ENCODE peak calls at places on chromosomes 6 and 20, in eight cellular contexts. H, K, X, L, Z, M, N and F are unnamed samples.

GRCh38 chr20:58160451-58161051 is 67.9 kb downstream of the ANKRD60 start:
- DNase-seq in H (no peak), K (no peak), X (no peak), L (no peak), Z (no peak), M (no peak), N (no peak), F (no peak)

GRCh38 chr6:437042-437402 is 45.5 kb downstream of the IRF4 start:
- DNase-seq in H (no peak), K (no peak), X (no peak), L (no peak), Z (no peak), M (no peak), N (no peak), F (no peak)

GRCh38 chr20:37901280-37901666 is 1.7 kb upstream of the VSTM2L start:
- DNase-seq in H (no peak), K (no peak), X (no peak), L (no peak), Z (no peak), M (no peak), N (no peak), F (no peak)

GRCh38 chr6:166257911-166258318 is 50.3 kb downstream of the PRR18 start:
- DNase-seq in H (no peak), K (no peak), X (no peak), L (no peak), Z (no peak), M (no peak), N (no peak), F (no peak)

GRCh38 chr6:32852018-32852843 is 1.3 kb downstream of the TAP1 start:
- DNase-seq in H (peak), K (peak), X (peak), L (no peak), Z (no peak), M (peak), N (no peak), F (no peak)

GRCh38 chr6:38387994-38388393 is 251.7 kb downstream of the BTBD9 start:
- DNase-seq in H (no peak), K (no peak), X (no peak), L (no peak), Z (no peak), M (no peak), N (no peak), F (no peak)

GRCh38 chr6:46895930-46896329 is 25.8 kb downstream of the ADGRF5 start:
- DNase-seq in H (no peak), K (no peak), X (no peak), L (no peak), Z (no peak), M (no peak), N (no peak), F (no peak)

GRCh38 chr20:16955971-16956370 is 207.8 kb downstream of the OTOR start:
- DNase-seq in H (no peak), K (no peak), X (no peak), L (no peak), Z (no peak), M (no peak), N (no peak), F (no peak)

GRCh38 chr6:105022416-105022815 is 65.5 kb downstream of the LIN28B start:
- DNase-seq in H (no peak), K (no peak), X (no peak), L (no peak), Z (no peak), M (no peak), N (no peak), F (no peak)

GRCh38 chr6:82372656-82373055 is 9.0 kb downstream of the TPBG start:
- DNase-seq in H (no peak), K (no peak), X (no peak), L (no peak), Z (no peak), M (no peak), N (no peak), F (no peak)

GRCh38 chr6:19554356-19555225 is 282.6 kb upstream of the ID4 start:
- DNase-seq in H (no peak), K (no peak), X (no peak), L (no peak), Z (no peak), M (no peak), N (no peak), F (peak)

GRCh38 chr20:24701027-24701426 is 231.6 kb downstream of the SYNDIG1 start:
- DNase-seq in H (no peak), K (no peak), X (no peak), L (no peak), Z (no peak), M (no peak), N (no peak), F (no peak)

GRCh38 chr6:47278545-47278944 is 31.2 kb downstream of the TNFRSF21 start:
- DNase-seq in H (no peak), K (no peak), X (no peak), L (no peak), Z (no peak), M (no peak), N (peak), F (no peak)

GRCh38 chr20:21632654-21633053 is 72.8 kb upstream of the PAX1 start:
- DNase-seq in H (no peak), K (no peak), X (no peak), L (no peak), Z (no peak), M (no peak), N (no peak), F (no peak)

GRCh38 chr20:40562031-40562430 is 127.0 kb downstream of the MAFB start:
- DNase-seq in H (no peak), K (peak), X (no peak), L (no peak), Z (no peak), M (peak), N (no peak), F (no peak)

GRCh38 chr20:58308680-58309527 is 611 bp upstream of the RAB22A start:
- DNase-seq in H (peak), K (peak), X (peak), L (peak), Z (peak), M (peak), N (no peak), F (no peak)

GRCh38 chr6:48476257-48476656 is 365.3 kb upstream of the PTCHD4 start:
- DNase-seq in H (no peak), K (no peak), X (no peak), L (no peak), Z (no peak), M (peak), N (peak), F (no peak)

GRCh38 chr6:160978141-160978926 is 13.2 kb upstream of the MAP3K4 start:
- DNase-seq in H (no peak), K (peak), X (no peak), L (no peak), Z (no peak), M (no peak), N (no peak), F (no peak)

GRCh38 chr6:41736207-41736710 is 851 bp upstream of the TFEB start:
- DNase-seq in H (no peak), K (no peak), X (no peak), L (no peak), Z (no peak), M (no peak), N (no peak), F (no peak)

GRCh38 chr6:30443657-30444450 is 45.5 kb upstream of the HLA-E start:
- DNase-seq in H (no peak), K (peak), X (no peak), L (no peak), Z (no peak), M (no peak), N (no peak), F (no peak)

GRCh38 chr6:148518371-148519156 is 175.9 kb downstream of the SASH1 start:
- DNase-seq in H (no peak), K (no peak), X (no peak), L (no peak), Z (no peak), M (peak), N (no peak), F (no peak)

GRCh38 chr6:35016417-35017221 is 124.5 kb downstream of the TCP11 start:
- DNase-seq in H (no peak), K (no peak), X (no peak), L (no peak), Z (no peak), M (no peak), N (no peak), F (no peak)

GRCh38 chr6:15588966-15589634 is 73.7 kb downstream of the DTNBP1 start:
- DNase-seq in H (peak), K (no peak), X (no peak), L (no peak), Z (no peak), M (no peak), N (peak), F (no peak)

GRCh38 chr6:21831531-21832291 is 238.2 kb downstream of the SOX4 start:
- DNase-seq in H (no peak), K (no peak), X (no peak), L (no peak), Z (no peak), M (no peak), N (peak), F (no peak)

GRCh38 chr6:152471459-152472070 is 165.6 kb downstream of the SYNE1 start:
- DNase-seq in H (no peak), K (no peak), X (no peak), L (no peak), Z (no peak), M (no peak), N (peak), F (peak)

GRCh38 chr6:26016326-26017275 is 54.0 kb downstream of the TRIM38 start:
- DNase-seq in H (no peak), K (no peak), X (no peak), L (no peak), Z (no peak), M (no peak), N (no peak), F (no peak)

GRCh38 chr6:142816024-142816423 is 129.0 kb downstream of the HIVEP2 start:
- DNase-seq in H (no peak), K (no peak), X (no peak), L (no peak), Z (no peak), M (no peak), N (no peak), F (no peak)

GRCh38 chr6:72260489-72260888 is 361.4 kb upstream of the KCNQ5 start:
- DNase-seq in H (no peak), K (no peak), X (no peak), L (no peak), Z (no peak), M (no peak), N (no peak), F (no peak)

GRCh38 chr6:144581807-144582537 is 296.8 kb downstream of the UTRN start:
- DNase-seq in H (no peak), K (no peak), X (no peak), L (peak), Z (peak), M (peak), N (no peak), F (no peak)

GRCh38 chr6:28349892-28350737 is at the start of gene ZKSCAN3:
- DNase-seq in H (peak), K (peak), X (peak), L (peak), Z (peak), M (peak), N (no peak), F (peak)

GRCh38 chr6:170160031-170160627 is 130.7 kb downstream of the DLL1 start:
- DNase-seq in H (no peak), K (no peak), X (no peak), L (no peak), Z (no peak), M (no peak), N (no peak), F (no peak)

GRCh38 chr20:34953960-34954359 is 1.6 kb downstream of the GSS start:
- DNase-seq in H (no peak), K (no peak), X (no peak), L (no peak), Z (no peak), M (no peak), N (no peak), F (no peak)